ENCODE peak calls at places on chromosome 18, in nine cellular contexts. One of them, this sample, is unnamed.

GRCh38 chr18:75124551-75124950 is 84.4 kb downstream of the PTGR3 start:
- DNase-seq in aorta: no peak
- DNase-seq in effector memory CD4-positive, alpha-beta T cell: no peak
- DNase-seq in breast epithelium: no peak
- DNase-seq in left ventricle myocardium inferior: no peak
- DNase-seq in right cardiac atrium: no peak
- DNase-seq in gastrocnemius medialis: no peak
- DNase-seq in astrocyte: no peak
- DNase-seq in uterus: no peak
- DNase-seq in this sample: no peak

GRCh38 chr18:10149768-10150556 is 236.1 kb downstream of the VAPA start:
- DNase-seq in aorta: no peak
- DNase-seq in effector memory CD4-positive, alpha-beta T cell: no peak
- DNase-seq in breast epithelium: no peak
- DNase-seq in left ventricle myocardium inferior: no peak
- DNase-seq in right cardiac atrium: no peak
- DNase-seq in gastrocnemius medialis: no peak
- DNase-seq in astrocyte: no peak
- DNase-seq in uterus: no peak
- DNase-seq in this sample: no peak

GRCh38 chr18:73766915-73767314 is 380.7 kb downstream of the FBXO15 start:
- DNase-seq in aorta: no peak
- DNase-seq in effector memory CD4-positive, alpha-beta T cell: no peak
- DNase-seq in breast epithelium: no peak
- DNase-seq in left ventricle myocardium inferior: no peak
- DNase-seq in right cardiac atrium: no peak
- DNase-seq in gastrocnemius medialis: no peak
- DNase-seq in astrocyte: no peak
- DNase-seq in uterus: no peak
- DNase-seq in this sample: no peak

GRCh38 chr18:36934884-36935283 is 106.0 kb downstream of the KIAA1328 start:
- DNase-seq in aorta: no peak
- DNase-seq in effector memory CD4-positive, alpha-beta T cell: no peak
- DNase-seq in breast epithelium: no peak
- DNase-seq in left ventricle myocardium inferior: no peak
- DNase-seq in right cardiac atrium: no peak
- DNase-seq in gastrocnemius medialis: no peak
- DNase-seq in astrocyte: peak
- DNase-seq in uterus: no peak
- DNase-seq in this sample: no peak

GRCh38 chr18:53018791-53019190 is 678.8 kb downstream of the DCC start:
- DNase-seq in aorta: no peak
- DNase-seq in effector memory CD4-positive, alpha-beta T cell: no peak
- DNase-seq in breast epithelium: no peak
- DNase-seq in left ventricle myocardium inferior: no peak
- DNase-seq in right cardiac atrium: no peak
- DNase-seq in gastrocnemius medialis: no peak
- DNase-seq in astrocyte: no peak
- DNase-seq in uterus: no peak
- DNase-seq in this sample: peak

GRCh38 chr18:79918089-79919011 is 33.1 kb downstream of the SLC66A2 start:
- DNase-seq in aorta: peak
- DNase-seq in effector memory CD4-positive, alpha-beta T cell: no peak
- DNase-seq in breast epithelium: no peak
- DNase-seq in left ventricle myocardium inferior: no peak
- DNase-seq in right cardiac atrium: no peak
- DNase-seq in gastrocnemius medialis: peak
- DNase-seq in astrocyte: no peak
- DNase-seq in uterus: peak
- DNase-seq in this sample: no peak

GRCh38 chr18:42069036-42069435 is 114.0 kb downstream of the PIK3C3 start:
- DNase-seq in aorta: no peak
- DNase-seq in effector memory CD4-positive, alpha-beta T cell: no peak
- DNase-seq in breast epithelium: no peak
- DNase-seq in left ventricle myocardium inferior: no peak
- DNase-seq in right cardiac atrium: no peak
- DNase-seq in gastrocnemius medialis: no peak
- DNase-seq in astrocyte: no peak
- DNase-seq in uterus: no peak
- DNase-seq in this sample: no peak

GRCh38 chr18:77872166-77872565 is 622.5 kb downstream of the GALR1 start:
- DNase-seq in aorta: no peak
- DNase-seq in effector memory CD4-positive, alpha-beta T cell: no peak
- DNase-seq in breast epithelium: no peak
- DNase-seq in left ventricle myocardium inferior: no peak
- DNase-seq in right cardiac atrium: no peak
- DNase-seq in gastrocnemius medialis: no peak
- DNase-seq in astrocyte: no peak
- DNase-seq in uterus: no peak
- DNase-seq in this sample: no peak

GRCh38 chr18:46596119-46596518 is 60.9 kb downstream of the LOXHD1 start:
- DNase-seq in aorta: no peak
- DNase-seq in effector memory CD4-positive, alpha-beta T cell: no peak
- DNase-seq in breast epithelium: no peak
- DNase-seq in left ventricle myocardium inferior: no peak
- DNase-seq in right cardiac atrium: no peak
- DNase-seq in gastrocnemius medialis: no peak
- DNase-seq in astrocyte: no peak
- DNase-seq in uterus: no peak
- DNase-seq in this sample: no peak

GRCh38 chr18:31237142-31237541 is 74.5 kb upstream of the DSC1 start:
- DNase-seq in aorta: no peak
- DNase-seq in effector memory CD4-positive, alpha-beta T cell: no peak
- DNase-seq in breast epithelium: no peak
- DNase-seq in left ventricle myocardium inferior: no peak
- DNase-seq in right cardiac atrium: no peak
- DNase-seq in gastrocnemius medialis: no peak
- DNase-seq in astrocyte: no peak
- DNase-seq in uterus: no peak
- DNase-seq in this sample: no peak

GRCh38 chr18:31230495-31230894 is 67.8 kb upstream of the DSC1 start:
- DNase-seq in aorta: no peak
- DNase-seq in effector memory CD4-positive, alpha-beta T cell: no peak
- DNase-seq in breast epithelium: no peak
- DNase-seq in left ventricle myocardium inferior: no peak
- DNase-seq in right cardiac atrium: no peak
- DNase-seq in gastrocnemius medialis: no peak
- DNase-seq in astrocyte: peak
- DNase-seq in uterus: no peak
- DNase-seq in this sample: peak

GRCh38 chr18:31232000-31232399 is 69.3 kb upstream of the DSC1 start:
- DNase-seq in aorta: no peak
- DNase-seq in effector memory CD4-positive, alpha-beta T cell: no peak
- DNase-seq in breast epithelium: no peak
- DNase-seq in left ventricle myocardium inferior: no peak
- DNase-seq in right cardiac atrium: no peak
- DNase-seq in gastrocnemius medialis: no peak
- DNase-seq in astrocyte: no peak
- DNase-seq in uterus: no peak
- DNase-seq in this sample: no peak

GRCh38 chr18:31232779-31233424 is 70.2 kb upstream of the DSC1 start:
- DNase-seq in aorta: no peak
- DNase-seq in effector memory CD4-positive, alpha-beta T cell: no peak
- DNase-seq in breast epithelium: no peak
- DNase-seq in left ventricle myocardium inferior: no peak
- DNase-seq in right cardiac atrium: no peak
- DNase-seq in gastrocnemius medialis: no peak
- DNase-seq in astrocyte: no peak
- DNase-seq in uterus: no peak
- DNase-seq in this sample: no peak

DNA sequence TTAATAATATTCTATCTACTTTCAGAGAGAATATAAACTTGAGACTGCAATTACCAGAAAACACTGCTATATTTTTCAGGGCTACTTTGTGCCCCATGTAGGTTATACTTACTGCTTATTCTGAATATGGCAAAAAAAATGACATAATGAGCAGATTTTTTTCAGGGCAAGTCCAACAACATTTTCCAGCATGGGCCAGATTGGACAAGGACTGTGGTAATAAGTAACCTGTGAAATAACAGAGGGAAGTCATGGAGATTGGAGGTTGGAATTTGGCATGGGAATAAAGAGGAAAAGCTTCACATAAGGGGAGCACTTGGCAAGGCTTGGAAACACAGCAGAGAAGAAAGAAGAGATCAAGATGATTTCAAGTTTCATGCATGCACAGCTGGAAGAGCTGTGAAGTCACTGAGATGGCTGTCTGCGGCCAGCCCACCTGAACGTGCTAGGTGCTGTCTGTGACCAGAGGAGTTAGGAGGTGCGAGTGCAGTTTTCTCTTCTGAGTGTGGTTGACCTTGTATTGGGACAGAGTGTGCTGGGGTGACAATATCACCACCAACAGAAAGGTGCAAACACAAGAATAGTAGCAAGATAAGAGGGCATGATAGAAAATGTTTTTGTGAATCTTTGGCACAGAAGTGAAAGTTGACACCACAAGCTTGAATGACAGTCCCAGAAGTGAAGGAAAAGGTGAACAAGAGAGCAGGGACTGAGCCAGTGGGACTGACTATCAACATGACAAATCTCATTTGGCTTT is 71.1 kb upstream of the DSC1 start:
- DNase-seq in aorta: no peak
- DNase-seq in effector memory CD4-positive, alpha-beta T cell: no peak
- DNase-seq in breast epithelium: no peak
- DNase-seq in left ventricle myocardium inferior: no peak
- DNase-seq in right cardiac atrium: no peak
- DNase-seq in gastrocnemius medialis: no peak
- DNase-seq in astrocyte: no peak
- DNase-seq in uterus: no peak
- DNase-seq in this sample: no peak
- H3K27ac ChIP-seq in aorta: no peak
- H3K27ac ChIP-seq in effector memory CD4-positive, alpha-beta T cell: no peak
- H3K27ac ChIP-seq in breast epithelium: peak
- H3K27ac ChIP-seq in left ventricle myocardium inferior: peak
- H3K27ac ChIP-seq in right cardiac atrium: peak
- H3K27ac ChIP-seq in gastrocnemius medialis: no peak
- H3K27ac ChIP-seq in astrocyte: no peak
- H3K27ac ChIP-seq in uterus: no peak
- H3K27ac ChIP-seq in this sample: no peak

DNA sequence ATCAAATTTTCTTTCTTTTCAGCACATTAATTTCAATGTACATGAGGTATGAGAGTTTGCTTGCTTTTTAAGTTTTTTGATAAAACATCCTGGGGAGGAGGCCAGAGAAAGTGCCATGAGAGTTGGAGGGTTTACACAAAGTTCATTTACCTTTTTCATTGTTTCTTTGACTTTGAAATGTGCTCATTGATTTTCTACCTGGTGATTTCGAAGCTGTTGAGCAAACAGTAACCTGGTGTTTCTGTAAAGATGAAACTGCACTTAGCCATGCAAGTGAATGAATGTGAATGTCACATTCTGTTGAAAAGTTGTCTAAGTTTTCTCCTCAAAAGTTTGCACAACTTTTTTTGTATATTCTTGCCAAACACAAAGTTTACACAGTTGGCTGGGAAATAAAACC is 797.0 kb downstream of the METTL4 start:
- DNase-seq in aorta: no peak
- DNase-seq in effector memory CD4-positive, alpha-beta T cell: no peak
- DNase-seq in breast epithelium: no peak
- DNase-seq in left ventricle myocardium inferior: no peak
- DNase-seq in right cardiac atrium: no peak
- DNase-seq in gastrocnemius medialis: no peak
- DNase-seq in astrocyte: no peak
- DNase-seq in uterus: no peak
- DNase-seq in this sample: no peak
- H3K27ac ChIP-seq in aorta: no peak
- H3K27ac ChIP-seq in effector memory CD4-positive, alpha-beta T cell: no peak
- H3K27ac ChIP-seq in breast epithelium: no peak
- H3K27ac ChIP-seq in left ventricle myocardium inferior: no peak
- H3K27ac ChIP-seq in right cardiac atrium: no peak
- H3K27ac ChIP-seq in gastrocnemius medialis: no peak
- H3K27ac ChIP-seq in astrocyte: no peak
- H3K27ac ChIP-seq in uterus: no peak
- H3K27ac ChIP-seq in this sample: no peak

GRCh38 chr18:48743046-48743445 is 204.2 kb downstream of the CTIF start:
- DNase-seq in aorta: peak
- DNase-seq in effector memory CD4-positive, alpha-beta T cell: no peak
- DNase-seq in breast epithelium: no peak
- DNase-seq in left ventricle myocardium inferior: peak
- DNase-seq in right cardiac atrium: peak
- DNase-seq in gastrocnemius medialis: peak
- DNase-seq in astrocyte: peak
- DNase-seq in uterus: peak
- DNase-seq in this sample: peak
- H3K27ac ChIP-seq in aorta: peak
- H3K27ac ChIP-seq in effector memory CD4-positive, alpha-beta T cell: no peak
- H3K27ac ChIP-seq in breast epithelium: peak
- H3K27ac ChIP-seq in left ventricle myocardium inferior: peak
- H3K27ac ChIP-seq in right cardiac atrium: peak
- H3K27ac ChIP-seq in gastrocnemius medialis: peak
- H3K27ac ChIP-seq in astrocyte: no peak
- H3K27ac ChIP-seq in uterus: peak
- H3K27ac ChIP-seq in this sample: peak

DNA sequence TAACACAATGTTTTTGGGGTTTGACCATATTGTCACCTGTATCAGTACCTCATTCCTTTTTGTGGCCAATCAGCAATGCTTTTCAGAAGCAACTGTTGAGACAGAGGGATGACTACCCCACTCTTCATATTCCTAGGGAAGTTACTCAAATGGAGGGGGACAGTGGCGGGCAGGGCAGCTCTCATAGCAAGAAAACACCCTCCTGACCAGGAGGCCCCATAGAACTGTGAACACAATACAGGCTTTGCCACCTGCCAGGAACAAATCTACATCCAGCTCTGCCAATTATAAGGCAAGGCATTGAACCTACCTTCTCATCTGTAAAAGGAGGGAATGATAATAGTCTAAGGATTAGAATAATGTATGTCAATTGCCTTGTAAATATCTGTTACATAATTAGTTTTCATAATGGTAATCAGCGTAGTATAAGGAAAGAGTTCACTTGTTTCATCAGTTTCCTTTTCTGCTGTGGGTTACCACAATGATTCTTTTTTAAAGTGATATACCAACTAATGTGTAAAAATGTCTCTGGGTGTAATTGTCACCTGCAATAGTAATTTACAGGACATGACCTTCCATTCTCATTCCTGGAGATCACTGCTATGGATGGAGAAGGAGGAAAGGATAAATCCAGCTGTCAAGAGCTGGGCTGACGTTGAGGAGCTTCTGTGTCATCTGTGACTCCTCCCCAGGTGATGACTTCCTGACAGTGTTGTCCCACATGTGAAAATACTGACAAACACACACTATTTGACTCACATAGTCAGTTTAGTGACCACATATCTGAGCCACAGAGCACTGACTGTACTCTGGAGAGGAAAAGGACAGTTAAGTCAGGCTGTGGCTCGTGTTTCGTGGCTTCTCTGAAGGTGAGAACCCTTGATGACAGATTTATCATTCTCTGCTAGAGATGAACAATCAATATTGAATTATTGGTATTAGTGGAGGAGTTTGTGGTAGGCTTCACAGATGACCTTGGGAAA is 13.4 kb downstream of the ALPK2 start:
- DNase-seq in aorta: no peak
- DNase-seq in effector memory CD4-positive, alpha-beta T cell: peak
- DNase-seq in breast epithelium: no peak
- DNase-seq in left ventricle myocardium inferior: no peak
- DNase-seq in right cardiac atrium: no peak
- DNase-seq in gastrocnemius medialis: peak
- DNase-seq in astrocyte: no peak
- DNase-seq in uterus: no peak
- DNase-seq in this sample: no peak
- H3K27ac ChIP-seq in aorta: no peak
- H3K27ac ChIP-seq in effector memory CD4-positive, alpha-beta T cell: peak
- H3K27ac ChIP-seq in breast epithelium: no peak
- H3K27ac ChIP-seq in left ventricle myocardium inferior: peak
- H3K27ac ChIP-seq in right cardiac atrium: no peak
- H3K27ac ChIP-seq in gastrocnemius medialis: peak
- H3K27ac ChIP-seq in astrocyte: no peak
- H3K27ac ChIP-seq in uterus: no peak
- H3K27ac ChIP-seq in this sample: peak

GRCh38 chr18:59026364-59026763 is 113.3 kb upstream of the SEC11C start:
- DNase-seq in aorta: no peak
- DNase-seq in effector memory CD4-positive, alpha-beta T cell: no peak
- DNase-seq in breast epithelium: no peak
- DNase-seq in left ventricle myocardium inferior: no peak
- DNase-seq in right cardiac atrium: no peak
- DNase-seq in gastrocnemius medialis: no peak
- DNase-seq in astrocyte: no peak
- DNase-seq in uterus: no peak
- DNase-seq in this sample: no peak
- H3K27ac ChIP-seq in aorta: peak
- H3K27ac ChIP-seq in effector memory CD4-positive, alpha-beta T cell: no peak
- H3K27ac ChIP-seq in breast epithelium: no peak
- H3K27ac ChIP-seq in left ventricle myocardium inferior: no peak
- H3K27ac ChIP-seq in right cardiac atrium: no peak
- H3K27ac ChIP-seq in gastrocnemius medialis: peak
- H3K27ac ChIP-seq in astrocyte: no peak
- H3K27ac ChIP-seq in uterus: no peak
- H3K27ac ChIP-seq in this sample: no peak

This sample was measured in cardiac muscle cell.